ENCODE peak calls at places on chromosomes 13 and 19, in nine cellular contexts. H is heart right ventricle, U is A549, O is ascending aorta, A is osteoblast, S is endodermal cell, M is AG04450, T is PC-3, R is left ventricle myocardium inferior. X is an unnamed sample.

GRCh38 chr19:31226536-31226935 is 122.7 kb downstream of the TSHZ3 start:
- DNase-seq in H (no peak), U (no peak), O (no peak), A (no peak), S (no peak), M (no peak), T (no peak), R (no peak), X (no peak)

GRCh38 chr13:30551194-30551593 is 66.5 kb upstream of the USPL1 start:
- DNase-seq in H (no peak), U (no peak), O (no peak), A (no peak), S (no peak), M (no peak), T (peak), R (no peak), X (no peak)

GRCh38 chr13:112072531-112073244 is 5.7 kb downstream of the SOX1 start:
- DNase-seq in H (peak), U (no peak), O (no peak), A (no peak), S (peak), M (no peak), T (no peak), R (no peak), X (no peak)

GRCh38 chr19:2289714-2290435 is 7.9 kb upstream of the PEAK3 start:
- DNase-seq in H (no peak), U (no peak), O (no peak), A (peak), S (peak), M (no peak), T (no peak), R (peak), X (no peak)

GRCh38 chr19:36719687-36720556 is 32.5 kb downstream of the ZNF567 start:
- DNase-seq in H (no peak), U (no peak), O (no peak), A (no peak), S (no peak), M (no peak), T (no peak), R (no peak), X (no peak)

GRCh38 chr13:30690282-30691188 is 44.8 kb upstream of the ALOX5AP start:
- DNase-seq in H (peak), U (peak), O (peak), A (peak), S (no peak), M (peak), T (peak), R (peak), X (no peak)

GRCh38 chr19:4536798-4537197 is 1.8 kb upstream of the PLIN5 start:
- DNase-seq in H (no peak), U (no peak), O (no peak), A (no peak), S (no peak), M (no peak), T (peak), R (no peak), X (no peak)

GRCh38 chr13:100439247-100439955 is 149.2 kb downstream of the GGACT start:
- DNase-seq in H (no peak), U (no peak), O (no peak), A (no peak), S (no peak), M (no peak), T (no peak), R (no peak), X (no peak)

GRCh38 chr19:15293751-15294505 is 38.4 kb downstream of the BRD4 start:
- DNase-seq in H (no peak), U (no peak), O (no peak), A (peak), S (no peak), M (peak), T (no peak), R (no peak), X (no peak)

GRCh38 chr13:42740753-42741152 is 40.6 kb upstream of the FAM216B start:
- DNase-seq in H (peak), U (no peak), O (no peak), A (peak), S (no peak), M (no peak), T (peak), R (peak), X (no peak)

GRCh38 chr19:35479278-35479677 is 11.0 kb downstream of the KRTDAP start:
- DNase-seq in H (no peak), U (no peak), O (no peak), A (no peak), S (no peak), M (no peak), T (peak), R (no peak), X (no peak)

GRCh38 chr19:15935167-15935702 is 906 bp upstream of the CYP4F11 start:
- DNase-seq in H (no peak), U (peak), O (no peak), A (no peak), S (no peak), M (no peak), T (peak), R (no peak), X (no peak)

GRCh38 chr19:54420068-54420382 is 4.8 kb downstream of the TTYH1 start:
- DNase-seq in H (no peak), U (no peak), O (no peak), A (peak), S (no peak), M (no peak), T (no peak), R (no peak), X (no peak)

GRCh38 chr13:40800559-40800958 is 11.1 kb downstream of the SLC25A15 start:
- DNase-seq in H (no peak), U (no peak), O (no peak), A (peak), S (no peak), M (no peak), T (no peak), R (no peak), X (no peak)

GRCh38 chr13:114096811-114097503 is 35.5 kb downstream of the RASA3 start:
- DNase-seq in H (no peak), U (no peak), O (no peak), A (peak), S (peak), M (no peak), T (no peak), R (no peak), X (no peak)

DNA sequence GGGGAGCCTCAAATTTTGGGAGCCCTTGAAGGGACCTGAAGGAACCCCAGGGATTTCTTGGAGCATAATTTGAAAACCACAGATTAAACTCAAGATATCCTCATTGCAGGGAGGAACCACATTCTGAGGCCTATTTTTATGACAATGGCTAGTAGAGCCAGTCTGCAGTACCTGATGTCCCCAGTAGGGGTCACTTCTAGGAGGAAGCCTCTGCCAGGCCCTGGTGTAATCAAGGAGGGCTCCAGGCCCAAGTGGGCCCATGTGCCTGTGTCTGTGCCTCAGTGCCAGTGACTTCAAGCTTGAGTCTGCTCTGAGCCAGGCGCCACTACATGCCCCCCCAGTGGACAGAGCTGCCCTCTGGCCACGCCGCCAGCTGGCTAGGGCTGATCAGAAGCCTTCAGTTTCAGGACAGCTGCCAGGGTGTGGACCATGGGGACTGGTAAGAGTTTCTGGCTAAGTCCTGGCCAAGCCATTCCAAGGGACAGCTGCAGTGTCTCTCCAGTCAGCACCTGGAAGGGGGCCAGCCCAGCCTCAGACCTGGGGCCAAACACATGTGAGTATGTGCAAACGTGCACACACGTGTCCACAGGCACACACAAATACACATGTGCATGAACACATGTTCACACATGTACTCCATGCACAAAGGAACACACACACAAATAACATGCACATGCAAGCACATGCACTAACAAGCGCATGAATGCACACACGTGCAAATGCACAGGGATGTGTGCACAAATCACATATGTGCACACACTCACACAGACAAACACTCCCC is 20.5 kb upstream of the SLC7A10 start:
- DNase-seq in H (no peak), U (no peak), O (no peak), A (no peak), S (no peak), M (no peak), T (no peak), R (peak), X (no peak)
- TF ChIP-seq CTCF in H (peak), U (peak), O (no peak), A (peak), S (peak), M (peak), T (peak), R (peak), X (peak)

DNA sequence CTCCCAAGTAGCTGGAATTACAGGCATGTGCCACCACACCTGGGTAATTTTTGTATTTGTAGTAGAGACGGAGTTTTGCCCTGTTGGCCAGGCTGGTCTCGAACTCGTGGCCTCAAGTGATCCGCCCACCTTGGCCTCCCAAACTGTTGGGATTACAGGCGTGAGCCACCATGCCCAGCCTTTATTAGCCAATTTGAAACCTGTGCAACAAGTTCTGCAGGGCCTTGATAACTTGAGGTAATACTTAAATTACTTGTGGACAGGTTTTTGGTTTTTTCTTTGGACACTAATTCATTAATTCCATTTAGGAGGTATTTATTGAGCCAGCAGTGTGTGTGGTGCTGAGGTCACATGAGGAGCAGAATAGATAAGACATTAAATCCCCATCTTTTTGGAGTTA is 39.5 kb downstream of the ARHGAP35 start:
- DNase-seq in H (no peak), U (no peak), O (no peak), A (no peak), S (peak), M (no peak), T (no peak), R (no peak), X (no peak)
- H3K27ac ChIP-seq in H (no peak), U (no peak), O (no peak), A (no peak), S (no peak), M (no peak), T (no peak), R (no peak), X (no peak)

DNA sequence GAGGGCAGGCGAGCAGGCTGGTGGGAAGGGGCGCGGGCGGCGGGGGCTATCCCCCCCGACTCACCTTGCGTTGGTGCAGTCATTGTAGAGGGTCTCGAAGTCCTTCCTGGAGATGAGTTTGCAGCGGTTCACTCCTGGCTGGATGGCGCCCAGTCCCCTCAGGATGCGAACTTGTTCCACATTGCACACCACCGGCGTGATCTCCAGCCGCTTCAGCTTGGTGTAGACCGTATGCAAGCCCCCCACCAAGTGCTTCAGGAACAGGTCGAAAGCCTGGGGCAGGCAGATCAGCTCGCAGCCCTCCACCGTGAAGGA is 1.2 kb downstream of the DACH1 start:
- DNase-seq in H (peak), U (no peak), O (no peak), A (peak), S (no peak), M (no peak), T (no peak), R (peak), X (no peak)
- H3K4me3 ChIP-seq in H (peak), U (peak), O (peak), A (peak), S (peak), M (peak), T (peak), R (peak), X (peak)

GRCh38 chr19:8324186-8325050 is 3.1 kb downstream of the RPS28 start:
- DNase-seq in H (peak), U (no peak), O (no peak), A (peak), S (peak), M (no peak), T (peak), R (no peak), X (no peak)
- TF ChIP-seq CTCF in H (peak), U (no peak), O (no peak), A (no peak), S (peak), M (no peak), T (peak), R (peak), X (no peak)